ENCODE peak calls at places on chromosome 20, in four cellular contexts. One of them, this sample, is unnamed.

GRCh38 chr20:6045566-6045965 is 8.3 kb downstream of the LRRN4 start:
- DNase-seq in neuronal stem cell: no peak
- DNase-seq in body of pancreas: no peak
- DNase-seq in CD8-positive, alpha-beta T cell: no peak
- DNase-seq in this sample: no peak

GRCh38 chr20:1326031-1326930 is 2.7 kb downstream of the SDCBP2 start:
- DNase-seq in neuronal stem cell: no peak
- DNase-seq in CD8-positive, alpha-beta T cell: no peak
- DNase-seq in body of pancreas: peak
- DNase-seq in this sample: no peak

GRCh38 chr20:44800398-44801046 is 9.8 kb downstream of the RIMS4 start:
- DNase-seq in neuronal stem cell: no peak
- DNase-seq in body of pancreas: no peak
- DNase-seq in CD8-positive, alpha-beta T cell: no peak
- DNase-seq in this sample: no peak

GRCh38 chr20:4677846-4678245 is 43.9 kb upstream of the PRND start:
- DNase-seq in body of pancreas: no peak
- DNase-seq in neuronal stem cell: no peak
- DNase-seq in CD8-positive, alpha-beta T cell: no peak
- DNase-seq in this sample: no peak

GRCh38 chr20:8078528-8078914 is 53.5 kb upstream of the PLCB1 start:
- DNase-seq in CD8-positive, alpha-beta T cell: no peak
- DNase-seq in body of pancreas: no peak
- DNase-seq in neuronal stem cell: no peak
- DNase-seq in this sample: no peak

GRCh38 chr20:53321596-53321995 is 272.0 kb downstream of the ZNF217 start:
- DNase-seq in neuronal stem cell: no peak
- DNase-seq in CD8-positive, alpha-beta T cell: no peak
- DNase-seq in body of pancreas: no peak
- DNase-seq in this sample: no peak

GRCh38 chr20:36167826-36168634 is 13.5 kb downstream of the EPB41L1 start:
- DNase-seq in body of pancreas: no peak
- DNase-seq in CD8-positive, alpha-beta T cell: no peak
- DNase-seq in neuronal stem cell: no peak
- DNase-seq in this sample: no peak

GRCh38 chr20:51563597-51564332 is 21.2 kb upstream of the NFATC2 start:
- DNase-seq in body of pancreas: peak
- DNase-seq in CD8-positive, alpha-beta T cell: no peak
- DNase-seq in neuronal stem cell: no peak
- DNase-seq in this sample: no peak

GRCh38 chr20:12575352-12576095 is 433.2 kb upstream of the SPTLC3 start:
- DNase-seq in body of pancreas: peak
- DNase-seq in CD8-positive, alpha-beta T cell: no peak
- DNase-seq in neuronal stem cell: no peak
- DNase-seq in this sample: no peak

GRCh38 chr20:20459726-20460125 is 91.8 kb downstream of the INSM1 start:
- DNase-seq in body of pancreas: no peak
- DNase-seq in neuronal stem cell: no peak
- DNase-seq in CD8-positive, alpha-beta T cell: no peak
- DNase-seq in this sample: no peak

GRCh38 chr20:19440660-19441527 is 228.5 kb downstream of the SLC24A3 start:
- DNase-seq in CD8-positive, alpha-beta T cell: no peak
- DNase-seq in body of pancreas: no peak
- DNase-seq in neuronal stem cell: no peak
- DNase-seq in this sample: no peak

GRCh38 chr20:16260911-16261310 is 312.3 kb downstream of the KIF16B start:
- DNase-seq in CD8-positive, alpha-beta T cell: no peak
- DNase-seq in body of pancreas: no peak
- DNase-seq in neuronal stem cell: no peak
- DNase-seq in this sample: no peak

GRCh38 chr20:52410182-52410647 is 218.6 kb upstream of the ZFP64 start:
- DNase-seq in neuronal stem cell: no peak
- DNase-seq in CD8-positive, alpha-beta T cell: peak
- DNase-seq in body of pancreas: no peak
- DNase-seq in this sample: no peak

GRCh38 chr20:14799671-14800070 is 462.3 kb upstream of the FLRT3 start:
- DNase-seq in body of pancreas: no peak
- DNase-seq in CD8-positive, alpha-beta T cell: no peak
- DNase-seq in neuronal stem cell: no peak
- DNase-seq in this sample: no peak

GRCh38 chr20:39983655-39984054 is 705.4 kb downstream of the MAFB start:
- DNase-seq in neuronal stem cell: no peak
- DNase-seq in body of pancreas: no peak
- DNase-seq in CD8-positive, alpha-beta T cell: no peak
- DNase-seq in this sample: no peak

GRCh38 chr20:32162367-32162766 is 45.2 kb downstream of the PLAGL2 start:
- DNase-seq in CD8-positive, alpha-beta T cell: no peak
- DNase-seq in neuronal stem cell: no peak
- DNase-seq in body of pancreas: no peak
- DNase-seq in this sample: no peak

GRCh38 chr20:51554538-51555165 is 12.1 kb upstream of the NFATC2 start:
- DNase-seq in CD8-positive, alpha-beta T cell: no peak
- DNase-seq in neuronal stem cell: no peak
- DNase-seq in body of pancreas: no peak
- DNase-seq in this sample: no peak

GRCh38 chr20:14751191-14751590 is 413.8 kb upstream of the FLRT3 start:
- DNase-seq in neuronal stem cell: no peak
- DNase-seq in CD8-positive, alpha-beta T cell: no peak
- DNase-seq in body of pancreas: no peak
- DNase-seq in this sample: no peak

GRCh38 chr20:1215386-1216170 is 10.3 kb upstream of the RAD21L1 start:
- DNase-seq in neuronal stem cell: no peak
- DNase-seq in body of pancreas: no peak
- DNase-seq in CD8-positive, alpha-beta T cell: no peak
- DNase-seq in this sample: no peak

GRCh38 chr20:1562622-1563021 is 5.1 kb upstream of the SIRPD start:
- DNase-seq in body of pancreas: no peak
- DNase-seq in neuronal stem cell: no peak
- DNase-seq in CD8-positive, alpha-beta T cell: no peak
- DNase-seq in this sample: no peak

GRCh38 chr20:18288748-18289705 is 700 bp downstream of the ZNF133 start:
- DNase-seq in CD8-positive, alpha-beta T cell: no peak
- DNase-seq in body of pancreas: no peak
- DNase-seq in neuronal stem cell: no peak
- DNase-seq in this sample: no peak

GRCh38 chr20:51624157-51624731 is 81.7 kb upstream of the NFATC2 start:
- DNase-seq in body of pancreas: peak
- DNase-seq in CD8-positive, alpha-beta T cell: peak
- DNase-seq in neuronal stem cell: peak
- DNase-seq in this sample: no peak

GRCh38 chr20:41786158-41786557 is 168.0 kb upstream of the CHD6 start:
- DNase-seq in neuronal stem cell: no peak
- DNase-seq in CD8-positive, alpha-beta T cell: no peak
- DNase-seq in body of pancreas: no peak
- DNase-seq in this sample: no peak

GRCh38 chr20:31605902-31606677 is 1.0 kb downstream of the ID1 start:
- DNase-seq in neuronal stem cell: no peak
- DNase-seq in body of pancreas: no peak
- DNase-seq in CD8-positive, alpha-beta T cell: no peak
- DNase-seq in this sample: no peak

GRCh38 chr20:50058646-50059398 is 54.1 kb downstream of the UBE2V1 start:
- DNase-seq in CD8-positive, alpha-beta T cell: no peak
- DNase-seq in body of pancreas: no peak
- DNase-seq in neuronal stem cell: no peak
- DNase-seq in this sample: no peak
- H3K4me3 ChIP-seq in CD8-positive, alpha-beta T cell: no peak
- H3K4me3 ChIP-seq in body of pancreas: no peak
- H3K4me3 ChIP-seq in neuronal stem cell: no peak
- H3K4me3 ChIP-seq in this sample: no peak

DNA sequence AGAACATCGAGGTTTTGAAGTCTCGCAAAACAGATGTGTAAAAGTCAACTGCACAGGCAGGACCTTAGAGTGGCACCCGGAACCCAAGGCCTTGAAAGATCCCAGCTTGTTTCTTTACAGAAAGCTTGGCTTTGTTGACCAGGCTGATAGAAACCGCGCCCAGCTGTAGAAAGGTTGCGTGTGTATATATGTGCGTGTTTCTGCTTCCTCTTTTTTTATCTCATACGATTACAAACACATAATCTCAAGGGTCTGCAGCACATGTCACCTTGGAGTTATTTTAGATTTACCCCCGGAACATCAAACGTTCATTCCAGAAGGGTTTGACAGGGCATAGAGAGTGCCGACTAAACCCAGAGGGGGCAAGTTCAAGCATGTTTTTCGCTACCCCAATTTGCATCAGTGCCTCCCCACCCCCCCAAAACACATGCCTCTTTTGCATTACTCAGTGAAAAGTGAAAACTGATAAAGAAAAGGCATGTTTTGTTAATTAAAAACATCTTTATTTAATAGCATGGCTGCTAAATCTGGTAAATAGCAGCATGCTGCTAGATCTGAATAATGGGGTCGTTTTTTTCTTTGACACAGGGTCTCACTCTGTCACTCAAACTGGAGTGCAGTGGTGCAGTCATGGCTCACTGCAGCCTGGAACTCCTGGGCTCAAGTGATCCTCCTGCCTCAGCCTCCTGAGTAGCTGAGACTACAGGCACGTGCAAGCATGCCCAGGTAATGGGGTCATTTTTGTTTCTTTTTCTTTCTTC is 33.2 kb upstream of the NCOA3 start:
- DNase-seq in CD8-positive, alpha-beta T cell: no peak
- DNase-seq in body of pancreas: peak
- DNase-seq in neuronal stem cell: no peak
- DNase-seq in this sample: peak
- H3K4me3 ChIP-seq in CD8-positive, alpha-beta T cell: no peak
- H3K4me3 ChIP-seq in body of pancreas: no peak
- H3K4me3 ChIP-seq in neuronal stem cell: no peak
- H3K4me3 ChIP-seq in this sample: no peak

GRCh38 chr20:37346526-37347346 is 796 bp downstream of the SRC start:
- DNase-seq in neuronal stem cell: peak
- DNase-seq in CD8-positive, alpha-beta T cell: no peak
- DNase-seq in body of pancreas: no peak
- DNase-seq in this sample: no peak

GRCh38 chr20:37345339-37346231 is at the start of gene SRC:
- DNase-seq in CD8-positive, alpha-beta T cell: peak
- DNase-seq in body of pancreas: peak
- DNase-seq in neuronal stem cell: peak
- DNase-seq in this sample: no peak

GRCh38 chr20:37347347-37347823 is 1.4 kb downstream of the SRC start:
- DNase-seq in CD8-positive, alpha-beta T cell: no peak
- DNase-seq in body of pancreas: no peak
- DNase-seq in neuronal stem cell: no peak
- DNase-seq in this sample: no peak

GRCh38 chr20:37344506-37345338 is 1.2 kb upstream of the SRC start:
- DNase-seq in body of pancreas: peak
- DNase-seq in neuronal stem cell: no peak
- DNase-seq in CD8-positive, alpha-beta T cell: no peak
- DNase-seq in this sample: no peak

DNA sequence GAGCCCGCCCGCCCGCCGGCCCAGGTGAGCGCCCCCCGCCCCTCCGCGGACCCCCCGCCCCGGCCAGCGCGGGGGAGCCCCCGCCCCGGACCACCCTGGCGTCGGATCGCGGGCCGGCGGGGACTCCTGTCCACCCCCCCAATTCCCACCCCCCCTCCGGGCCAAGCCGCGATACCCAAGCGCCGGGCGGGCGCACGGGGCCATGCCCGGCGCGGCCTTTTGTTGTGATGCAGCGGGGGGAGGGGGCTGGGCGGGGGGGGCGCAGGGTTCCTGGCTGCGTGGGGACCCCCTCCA is 239 bp downstream of the SRC start:
- DNase-seq in body of pancreas: no peak
- DNase-seq in CD8-positive, alpha-beta T cell: no peak
- DNase-seq in neuronal stem cell: no peak
- DNase-seq in this sample: no peak
- H3K4me3 ChIP-seq in body of pancreas: peak
- H3K4me3 ChIP-seq in CD8-positive, alpha-beta T cell: no peak
- H3K4me3 ChIP-seq in neuronal stem cell: peak
- H3K4me3 ChIP-seq in this sample: peak

DNA sequence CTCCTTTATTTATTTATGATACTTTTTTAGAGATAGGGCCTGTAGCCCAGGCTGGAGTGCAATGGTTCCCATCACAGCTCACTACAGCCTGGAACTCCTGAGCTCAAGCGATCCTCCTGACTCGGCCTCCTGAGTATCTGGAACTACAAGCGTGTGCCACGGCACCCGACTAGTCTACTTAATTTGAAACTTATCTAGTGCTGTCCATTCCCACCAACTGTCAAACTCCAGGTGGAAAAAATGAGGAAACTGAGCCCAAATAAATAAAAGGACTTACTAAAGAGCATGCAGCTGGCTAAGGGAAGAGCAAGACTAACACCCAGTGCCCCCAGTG is 1.5 kb upstream of the ACSS1 start:
- DNase-seq in neuronal stem cell: no peak
- DNase-seq in CD8-positive, alpha-beta T cell: no peak
- DNase-seq in body of pancreas: peak
- DNase-seq in this sample: no peak
- H3K4me3 ChIP-seq in neuronal stem cell: no peak
- H3K4me3 ChIP-seq in CD8-positive, alpha-beta T cell: no peak
- H3K4me3 ChIP-seq in body of pancreas: no peak
- H3K4me3 ChIP-seq in this sample: no peak

DNA sequence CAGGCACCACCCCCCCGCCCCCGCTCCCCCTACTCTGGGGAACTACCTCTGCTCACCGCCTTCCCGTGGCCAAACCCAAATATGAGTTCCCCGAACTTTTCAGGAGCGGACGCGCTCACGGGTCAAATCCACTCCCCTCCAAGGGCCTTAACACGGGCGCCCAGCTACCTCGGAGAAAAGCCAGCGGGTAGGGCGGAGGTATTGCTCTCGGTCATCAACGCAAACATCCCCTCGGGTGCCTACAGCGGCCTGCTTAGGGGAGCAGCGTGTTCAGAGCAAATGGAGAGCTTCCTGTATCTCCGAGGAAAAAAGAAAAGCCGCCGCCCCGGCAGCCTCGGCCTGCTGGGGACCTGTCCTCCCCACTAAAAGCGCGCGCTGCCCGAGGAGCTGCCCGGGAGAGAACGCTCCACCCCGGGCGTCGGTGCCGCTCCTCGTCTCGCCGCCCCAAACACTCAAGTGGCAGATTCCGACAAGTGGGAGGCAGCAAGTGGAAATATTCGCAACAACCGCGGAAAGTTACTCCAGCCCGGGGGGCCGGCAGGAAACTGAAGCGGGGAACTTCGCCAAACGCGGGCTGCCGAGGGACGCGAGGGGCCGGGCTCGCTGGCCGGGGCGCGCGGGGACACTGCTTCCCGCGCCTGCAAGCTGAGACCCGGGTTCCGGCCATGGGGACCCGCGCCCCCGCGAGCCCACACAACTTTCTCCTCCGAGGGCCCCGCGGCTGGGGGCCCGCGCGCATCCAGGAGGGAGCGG is 669 bp downstream of the PTPRT start:
- DNase-seq in neuronal stem cell: no peak
- DNase-seq in CD8-positive, alpha-beta T cell: no peak
- DNase-seq in body of pancreas: no peak
- DNase-seq in this sample: no peak
- H3K4me3 ChIP-seq in neuronal stem cell: peak
- H3K4me3 ChIP-seq in CD8-positive, alpha-beta T cell: no peak
- H3K4me3 ChIP-seq in body of pancreas: no peak
- H3K4me3 ChIP-seq in this sample: no peak

GRCh38 chr20:62066983-62067433 is 1.3 kb upstream of the TAF4 start:
- DNase-seq in body of pancreas: no peak
- DNase-seq in CD8-positive, alpha-beta T cell: no peak
- DNase-seq in neuronal stem cell: no peak
- DNase-seq in this sample: no peak
- H3K4me3 ChIP-seq in body of pancreas: peak
- H3K4me3 ChIP-seq in CD8-positive, alpha-beta T cell: peak
- H3K4me3 ChIP-seq in neuronal stem cell: peak
- H3K4me3 ChIP-seq in this sample: peak

GRCh38 chr20:58854638-58855471 is 2.3 kb downstream of the GNAS start:
- DNase-seq in CD8-positive, alpha-beta T cell: no peak
- DNase-seq in body of pancreas: no peak
- DNase-seq in neuronal stem cell: no peak
- DNase-seq in this sample: no peak
- H3K4me3 ChIP-seq in CD8-positive, alpha-beta T cell: peak
- H3K4me3 ChIP-seq in body of pancreas: no peak
- H3K4me3 ChIP-seq in neuronal stem cell: peak
- H3K4me3 ChIP-seq in this sample: no peak

GRCh38 chr20:49594929-49595311 is 27.0 kb upstream of the PTGIS start:
- DNase-seq in body of pancreas: no peak
- DNase-seq in CD8-positive, alpha-beta T cell: no peak
- DNase-seq in neuronal stem cell: no peak
- DNase-seq in this sample: no peak
- H3K4me3 ChIP-seq in body of pancreas: no peak
- H3K4me3 ChIP-seq in CD8-positive, alpha-beta T cell: no peak
- H3K4me3 ChIP-seq in neuronal stem cell: no peak
- H3K4me3 ChIP-seq in this sample: no peak